ENCODE peak calls at places on chromosome 14, in seven cellular contexts. Q, N, U, G, V, H and L are unnamed samples. For H3K36me3, the result is how much of the 10 kb centered on the place peaks cover.

GRCh38 chr14:21057803-21058675 is at the start of gene RNASE8:
- DNase-seq in H (no peak), G (no peak), V (no peak), N (no peak), U (no peak), Q (no peak), L (no peak)

GRCh38 chr14:96929969-96930368 is 132.8 kb downstream of the VRK1 start:
- DNase-seq in V (no peak), U (no peak), Q (no peak), H (no peak), G (no peak), N (no peak), L (no peak)

GRCh38 chr14:36361210-36361853 is 40.9 kb upstream of the MBIP start:
- DNase-seq in N (no peak), H (no peak), V (no peak), Q (no peak), G (no peak), U (no peak), L (no peak)

GRCh38 chr14:51018521-51018920 is 74.2 kb upstream of the PYGL start:
- DNase-seq in G (no peak), Q (no peak), H (no peak), U (no peak), N (no peak), V (no peak), L (no peak)

GRCh38 chr14:64465856-64466554 is 706 bp downstream of the AKAP5 start:
- DNase-seq in Q (peak), H (peak), N (no peak), U (no peak), G (no peak), V (no peak), L (no peak)

GRCh38 chr14:71574976-71575375 is 357.3 kb upstream of the RGS6 start:
- DNase-seq in V (no peak), U (no peak), G (no peak), Q (no peak), N (no peak), H (peak), L (no peak)

GRCh38 chr14:96938946-96939345 is 141.8 kb downstream of the VRK1 start:
- DNase-seq in U (peak), N (no peak), Q (no peak), G (no peak), H (no peak), V (no peak), L (no peak)

GRCh38 chr14:91292476-91292875 is 48.0 kb upstream of the GPR68 start:
- DNase-seq in V (no peak), Q (no peak), N (no peak), H (no peak), G (no peak), U (no peak), L (no peak)

GRCh38 chr14:68959035-68959434 is 20.1 kb downstream of the ACTN1 start:
- DNase-seq in G (no peak), N (no peak), U (no peak), V (no peak), Q (no peak), H (no peak), L (no peak)
- H3K4me3 ChIP-seq in G (no peak), N (no peak), U (no peak), V (no peak), Q (no peak), H (no peak), L (no peak)

DNA sequence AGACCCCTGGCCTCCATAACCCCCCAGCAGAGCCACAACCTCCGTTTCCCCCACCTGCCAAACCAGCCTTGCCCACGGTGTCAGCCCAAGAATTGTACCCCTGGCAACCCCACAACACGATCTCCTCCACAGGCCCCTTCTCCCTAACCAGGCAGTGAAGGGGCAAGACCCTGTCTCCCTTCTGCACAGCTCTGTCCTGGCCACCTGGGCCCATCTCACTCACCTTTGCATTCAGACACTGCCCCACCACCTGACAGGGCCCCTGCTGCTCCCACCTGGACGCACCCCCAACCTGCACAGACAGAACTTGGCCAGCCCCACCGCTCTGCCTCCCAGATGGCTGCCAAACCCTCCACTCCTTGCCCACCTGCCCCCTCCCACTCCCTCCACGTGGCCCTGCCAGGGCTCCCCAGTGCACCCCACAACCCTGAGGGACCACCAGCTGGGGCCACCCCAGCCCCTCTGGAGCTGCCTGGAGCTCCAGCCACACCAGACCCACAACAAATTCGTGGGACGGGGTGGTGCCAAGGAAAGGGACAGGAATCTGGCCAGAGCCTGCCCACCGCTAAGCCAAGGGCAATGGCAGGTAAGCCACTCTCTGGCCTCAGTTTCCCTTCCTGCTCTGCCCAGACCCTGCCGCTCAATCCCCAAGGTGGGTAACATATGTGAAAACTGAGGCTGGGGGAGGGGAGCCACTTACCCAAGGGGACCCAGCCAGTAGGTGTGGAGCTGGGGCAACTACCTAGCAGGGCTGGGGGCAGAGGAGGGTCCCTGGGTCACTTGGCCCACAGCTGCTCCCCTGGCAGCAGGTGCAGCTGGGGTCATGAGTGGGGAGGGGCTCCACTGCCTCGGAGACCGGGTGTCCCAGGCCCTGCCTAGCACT is 11.7 kb downstream of the AHNAK2 start:
- DNase-seq in U (no peak), V (no peak), G (no peak), H (no peak), N (no peak), Q (no peak), L (no peak)
- H3K27ac ChIP-seq in U (no peak), V (no peak), G (no peak), H (no peak), N (peak), Q (no peak), L (peak)

DNA sequence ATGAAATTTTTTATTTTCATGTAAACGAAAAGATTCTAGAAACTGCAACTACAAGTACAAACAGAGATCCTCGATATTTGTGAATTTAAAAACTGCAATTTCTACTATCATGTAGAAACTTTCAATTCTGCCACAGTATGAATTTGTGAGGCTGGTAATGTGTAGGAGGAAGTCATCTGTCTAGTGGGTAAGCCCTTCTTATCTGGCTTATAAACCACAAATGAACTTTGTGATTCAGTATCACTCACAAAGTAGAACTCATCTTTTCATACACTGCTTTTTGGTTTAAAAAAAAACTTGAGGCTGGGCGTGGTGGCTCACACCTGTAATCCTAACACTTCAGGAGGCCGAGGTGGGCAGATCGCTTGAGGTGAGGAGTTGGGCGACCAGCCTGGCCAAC is 20.7 kb downstream of the GTF2A1 start:
- DNase-seq in G (no peak), N (no peak), V (peak), H (no peak), Q (no peak), U (no peak), L (no peak)
- H3K36me3 ChIP-seq in G (under half), N (half or more), V (under half), H (under half), Q (half or more), U (half or more), L (under half)

GRCh38 chr14:35319509-35319908 is 27.3 kb downstream of the PSMA6 start:
- DNase-seq in Q (no peak), N (no peak), H (no peak), U (no peak), V (no peak), G (no peak), L (no peak)
- H3K4me3 ChIP-seq in Q (no peak), N (no peak), H (no peak), U (no peak), V (no peak), G (no peak), L (no peak)